ENCODE peak calls at places on chromosome 20, in five cellular contexts. Q is keratinocyte, M is heart left ventricle, K is GM12864, R is HFFc6. W is an unnamed sample.

GRCh38 chr20:17871181-17871580 is 97.4 kb downstream of the SNX5 start:
- DNase-seq in R (peak), K (no peak), Q (no peak), M (no peak), W (no peak)

GRCh38 chr20:54078296-54078695 is 7.9 kb upstream of the BCAS1 start:
- DNase-seq in K (no peak), R (no peak), M (no peak), Q (no peak), W (peak)

GRCh38 chr20:48826883-48827771 is 672 bp downstream of the PREX1 start:
- DNase-seq in Q (no peak), R (no peak), K (no peak), M (no peak), W (peak)

GRCh38 chr20:57753332-57754164 is 43.7 kb upstream of the PMEPA1 start:
- DNase-seq in R (no peak), Q (no peak), K (no peak), M (peak), W (no peak)

GRCh38 chr20:37194616-37195015 is 15.3 kb upstream of the MROH8 start:
- DNase-seq in M (no peak), Q (no peak), K (no peak), R (no peak), W (no peak)

GRCh38 chr20:48339147-48339985 is 488.4 kb downstream of the PREX1 start:
- DNase-seq in Q (no peak), M (no peak), R (peak), K (peak), W (peak)

GRCh38 chr20:53943522-53944291 is 126.7 kb downstream of the BCAS1 start:
- DNase-seq in K (no peak), M (no peak), Q (no peak), R (peak), W (peak)

GRCh38 chr20:57022306-57022705 is 244.1 kb downstream of the BMP7 start:
- DNase-seq in K (no peak), R (no peak), M (no peak), Q (no peak), W (no peak)

GRCh38 chr20:21235346-21235712 is 67.8 kb upstream of the XRN2 start:
- DNase-seq in R (no peak), Q (no peak), K (no peak), M (no peak), W (no peak)

GRCh38 chr20:58143531-58143930 is 84.9 kb downstream of the ANKRD60 start:
- DNase-seq in R (no peak), Q (no peak), M (no peak), K (no peak), W (no peak)

GRCh38 chr20:11993886-11994466 is 76.3 kb downstream of the BTBD3 start:
- DNase-seq in Q (no peak), M (no peak), R (no peak), K (no peak), W (no peak)

GRCh38 chr20:63369024-63369530 is 7.9 kb upstream of the CHRNA4 start:
- DNase-seq in R (no peak), Q (no peak), K (no peak), M (no peak), W (no peak)

GRCh38 chr20:63370623-63371176 is 9.6 kb upstream of the CHRNA4 start:
- DNase-seq in R (no peak), K (no peak), Q (no peak), M (peak), W (no peak)

GRCh38 chr20:63368151-63368550 is 7.0 kb upstream of the CHRNA4 start:
- DNase-seq in M (no peak), Q (no peak), R (no peak), K (no peak), W (no peak)

GRCh38 chr20:63371346-63371865 is 10.3 kb upstream of the CHRNA4 start:
- DNase-seq in K (no peak), R (no peak), M (no peak), Q (no peak), W (no peak)

DNA sequence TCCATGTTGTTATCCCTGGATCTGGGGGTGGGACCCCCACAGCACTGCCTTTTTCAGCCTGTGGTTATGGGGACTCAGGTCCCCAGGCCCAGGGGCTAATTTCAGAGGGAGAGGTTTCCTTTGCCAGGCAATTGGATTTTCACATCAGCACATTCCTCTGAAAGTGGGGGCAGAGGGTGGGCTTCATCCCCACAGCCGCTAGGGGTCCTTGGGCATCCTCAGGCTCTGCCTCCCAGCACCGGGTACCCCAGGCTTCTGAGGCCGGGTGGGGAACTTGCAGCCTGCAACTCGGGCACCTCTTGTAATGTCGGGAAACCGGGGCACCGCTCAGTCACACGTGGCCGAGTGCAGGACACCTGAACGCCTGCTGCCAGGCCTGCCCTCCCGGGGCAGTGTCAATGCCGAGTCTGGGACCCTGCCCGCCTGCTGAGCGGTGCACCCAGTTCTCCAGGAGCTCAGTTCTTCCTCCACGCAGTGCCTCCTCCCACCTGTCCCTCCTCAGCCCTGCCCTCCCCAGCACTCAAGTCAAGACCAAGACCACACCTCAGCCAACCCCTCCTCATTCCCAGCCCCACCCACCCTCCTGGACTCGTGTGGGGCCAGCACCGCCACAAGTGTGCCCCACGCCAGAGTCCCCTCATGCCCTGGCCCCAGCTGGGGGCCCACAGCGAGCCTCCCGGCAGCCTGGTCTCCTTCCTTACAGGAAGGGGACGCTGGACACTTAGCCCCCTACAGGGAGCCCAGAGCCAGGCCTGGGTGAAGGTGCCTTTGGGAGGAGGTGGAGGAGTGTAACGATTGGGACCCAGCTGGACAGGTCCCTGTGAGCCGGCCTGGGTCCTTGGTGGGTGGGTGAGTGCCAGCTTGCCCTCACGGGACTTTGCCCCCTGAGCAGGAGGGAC is 8.8 kb upstream of the CHRNA4 start:
- DNase-seq in Q (no peak), K (no peak), M (no peak), R (no peak), W (no peak)
- TF ChIP-seq CTCF in Q (no peak), K (no peak), M (no peak), R (no peak), W (no peak)

GRCh38 chr20:45047581-45048119 is 53.3 kb downstream of the KCNS1 start:
- DNase-seq in M (no peak), Q (no peak), R (no peak), K (no peak), W (no peak)
- TF ChIP-seq CTCF in M (no peak), Q (no peak), R (no peak), K (no peak), W (no peak)

GRCh38 chr20:41888434-41888833 is 270.3 kb upstream of the CHD6 start:
- DNase-seq in R (no peak), Q (no peak), M (no peak), K (no peak), W (no peak)

GRCh38 chr20:41887500-41887899 is 269.3 kb upstream of the CHD6 start:
- DNase-seq in M (no peak), K (no peak), R (no peak), Q (no peak), W (no peak)

GRCh38 chr20:41892031-41892430 is 273.9 kb upstream of the CHD6 start:
- DNase-seq in R (no peak), K (no peak), M (no peak), Q (no peak), W (no peak)

GRCh38 chr20:41889871-41890224 is 271.7 kb upstream of the CHD6 start:
- DNase-seq in Q (no peak), R (no peak), K (no peak), M (no peak), W (no peak)

DNA sequence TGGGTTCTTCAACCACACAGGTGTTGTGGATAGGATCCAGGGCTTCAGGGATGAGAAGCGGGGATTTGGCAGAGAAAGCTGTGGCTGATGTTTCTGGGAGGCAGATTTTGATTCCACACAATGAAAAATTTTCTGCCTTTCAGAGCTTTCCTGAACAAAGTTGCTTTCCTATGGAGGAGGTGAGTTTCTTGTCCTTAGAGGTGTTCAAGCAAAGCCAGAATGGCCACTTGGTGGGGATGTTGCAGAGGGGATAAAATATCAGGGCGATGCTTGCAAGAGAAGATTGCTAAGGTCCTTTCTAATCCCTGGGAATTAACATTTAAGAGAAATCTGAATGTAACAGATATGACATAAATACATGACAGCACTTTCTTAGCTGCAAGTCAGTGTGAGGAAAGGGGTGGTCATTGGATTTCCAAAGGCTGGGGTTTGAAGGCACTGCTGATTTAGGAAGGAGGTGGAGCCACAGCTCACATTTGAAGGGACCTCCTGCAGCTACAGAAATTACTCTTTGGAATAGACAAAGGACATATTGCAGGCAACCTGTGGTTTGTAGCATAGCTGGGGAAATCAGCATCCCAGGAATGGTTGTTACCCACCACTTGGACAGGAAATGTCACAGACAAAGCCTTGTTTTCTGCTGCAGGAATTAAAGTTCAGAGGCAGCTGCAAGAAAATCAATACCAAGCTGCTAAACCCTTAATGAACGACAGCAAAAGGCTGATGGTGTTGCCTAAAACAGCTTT is 271.1 kb upstream of the CHD6 start:
- DNase-seq in Q (no peak), K (no peak), R (no peak), M (no peak), W (no peak)
- TF ChIP-seq CTCF in Q (no peak), K (peak), R (no peak), M (peak), W (no peak)

GRCh38 chr20:59223750-59224149 is 60.1 kb downstream of the ZNF831 start:
- DNase-seq in M (no peak), K (no peak), Q (no peak), R (no peak), W (no peak)

GRCh38 chr20:59221049-59221748 is 57.6 kb downstream of the ZNF831 start:
- DNase-seq in Q (no peak), K (no peak), R (no peak), M (no peak), W (no peak)

GRCh38 chr20:59222239-59222981 is 58.8 kb downstream of the ZNF831 start:
- DNase-seq in M (peak), R (peak), K (peak), Q (no peak), W (peak)

GRCh38 chr20:59221881-59222238 is 58.2 kb downstream of the ZNF831 start:
- DNase-seq in K (no peak), M (no peak), R (no peak), Q (no peak), W (no peak)

DNA sequence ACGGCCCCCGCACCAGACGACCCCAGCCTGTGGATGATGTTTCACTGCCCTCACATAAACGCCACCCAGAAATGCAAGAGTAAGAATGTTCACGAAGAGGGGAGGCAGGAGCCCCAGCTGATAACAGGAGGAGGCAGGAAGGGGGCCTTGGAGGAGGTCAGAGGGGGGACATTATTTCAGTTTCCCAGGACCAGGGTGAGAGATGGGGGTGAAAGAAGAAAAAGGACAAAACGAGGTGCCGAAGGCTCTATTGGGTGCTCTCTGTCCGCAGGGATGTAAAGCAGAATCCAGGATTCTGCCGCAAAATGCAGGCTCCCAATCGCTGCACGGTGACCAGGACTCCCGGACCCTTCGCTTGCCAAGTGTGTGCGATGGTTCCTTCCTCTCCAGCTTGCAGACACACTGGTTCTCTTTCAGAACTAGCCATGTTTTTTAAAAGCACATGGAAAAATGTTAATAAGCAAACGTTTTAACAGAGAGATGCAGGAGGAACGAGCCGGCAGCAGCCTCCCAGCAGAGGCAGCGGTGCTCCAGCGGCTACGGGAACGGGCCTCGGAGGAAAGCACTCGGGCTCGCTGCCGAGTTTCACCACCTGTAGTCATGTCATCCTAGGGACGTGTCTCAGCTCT is 59.5 kb downstream of the ZNF831 start:
- DNase-seq in R (no peak), Q (no peak), K (no peak), M (no peak), W (no peak)
- TF ChIP-seq CTCF in R (no peak), Q (no peak), K (no peak), M (no peak), W (no peak)

GRCh38 chr20:18904192-18904591 is 90.6 kb downstream of the SCP2D1 start:
- DNase-seq in M (no peak), Q (no peak), K (no peak), R (no peak), W (no peak)

GRCh38 chr20:18907353-18907752 is 93.8 kb downstream of the SCP2D1 start:
- DNase-seq in M (no peak), K (no peak), R (no peak), Q (no peak), W (no peak)

GRCh38 chr20:18902181-18902725 is 88.7 kb downstream of the SCP2D1 start:
- DNase-seq in Q (no peak), K (no peak), R (no peak), M (no peak), W (no peak)

GRCh38 chr20:18906046-18906445 is 92.5 kb downstream of the SCP2D1 start:
- DNase-seq in M (no peak), R (no peak), Q (no peak), K (no peak), W (no peak)

DNA sequence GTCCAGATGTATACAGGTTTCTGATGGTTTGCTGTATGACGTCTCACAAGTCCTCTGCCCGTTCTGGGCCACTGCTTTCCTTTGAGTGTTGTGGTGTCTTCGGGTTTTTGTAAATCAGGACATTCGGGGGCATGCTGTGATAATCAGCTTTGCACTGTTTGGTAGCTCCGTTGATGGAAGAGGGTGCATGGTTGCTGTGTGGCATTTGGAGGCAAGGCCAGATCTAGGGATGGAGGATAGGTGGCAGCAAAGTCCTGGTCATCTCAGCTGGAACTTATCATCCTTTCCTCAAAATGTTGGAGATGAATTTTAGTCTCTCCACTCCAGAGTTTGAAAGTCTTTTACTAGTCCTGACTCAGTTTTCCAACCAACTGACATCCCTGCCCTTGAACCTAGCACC is 91.0 kb downstream of the SCP2D1 start:
- DNase-seq in R (no peak), M (peak), K (no peak), Q (no peak), W (no peak)
- TF ChIP-seq CTCF in R (no peak), M (peak), K (peak), Q (peak), W (no peak)